ENCODE peak calls at places on chromosomes 5 and 9, in five cellular contexts. A, P, G, F and B are unnamed samples.

GRCh38 chr9:132514821-132515220 is 67.6 kb upstream of the BARHL1 start:
- DNase-seq in A (no peak), P (no peak), G (no peak), F (no peak), B (no peak)

GRCh38 chr5:52582313-52582712 is 205.4 kb upstream of the ITGA1 start:
- DNase-seq in A (no peak), P (no peak), G (no peak), F (no peak), B (no peak)

GRCh38 chr9:1918642-1919041 is 96.5 kb upstream of the SMARCA2 start:
- DNase-seq in A (no peak), P (no peak), G (no peak), F (no peak), B (no peak)

GRCh38 chr5:86613459-86613858 is 4.3 kb upstream of the COX7C start:
- DNase-seq in A (no peak), P (no peak), G (no peak), F (peak), B (peak)

GRCh38 chr5:170337055-170337454 is 39.5 kb upstream of the LCP2 start:
- DNase-seq in A (no peak), P (no peak), G (no peak), F (no peak), B (no peak)

GRCh38 chr5:96332535-96333396 is 100.3 kb downstream of the PCSK1 start:
- DNase-seq in A (no peak), P (no peak), G (no peak), F (no peak), B (no peak)

GRCh38 chr9:77891150-77891549 is 140.5 kb downstream of the GNAQ start:
- DNase-seq in A (no peak), P (no peak), G (no peak), F (no peak), B (no peak)

GRCh38 chr5:113205807-113206206 is 229.0 kb downstream of the TSSK1B start:
- DNase-seq in A (no peak), P (no peak), G (peak), F (no peak), B (no peak)

GRCh38 chr9:123724211-123724831 is 205.6 kb downstream of the DENND1A start:
- DNase-seq in A (no peak), P (peak), G (no peak), F (peak), B (peak)

GRCh38 chr5:102863764-102864560 is 108.9 kb downstream of the PAM start:
- DNase-seq in A (no peak), P (no peak), G (peak), F (peak), B (peak)

GRCh38 chr5:102866315-102866693 is 111.2 kb downstream of the PAM start:
- DNase-seq in A (no peak), P (no peak), G (no peak), F (peak), B (no peak)

GRCh38 chr5:102867999-102868662 is 113.0 kb downstream of the PAM start:
- DNase-seq in A (no peak), P (no peak), G (no peak), F (peak), B (peak)

GRCh38 chr5:102865171-102865509 is 110.0 kb downstream of the PAM start:
- DNase-seq in A (no peak), P (no peak), G (peak), F (peak), B (peak)

DNA sequence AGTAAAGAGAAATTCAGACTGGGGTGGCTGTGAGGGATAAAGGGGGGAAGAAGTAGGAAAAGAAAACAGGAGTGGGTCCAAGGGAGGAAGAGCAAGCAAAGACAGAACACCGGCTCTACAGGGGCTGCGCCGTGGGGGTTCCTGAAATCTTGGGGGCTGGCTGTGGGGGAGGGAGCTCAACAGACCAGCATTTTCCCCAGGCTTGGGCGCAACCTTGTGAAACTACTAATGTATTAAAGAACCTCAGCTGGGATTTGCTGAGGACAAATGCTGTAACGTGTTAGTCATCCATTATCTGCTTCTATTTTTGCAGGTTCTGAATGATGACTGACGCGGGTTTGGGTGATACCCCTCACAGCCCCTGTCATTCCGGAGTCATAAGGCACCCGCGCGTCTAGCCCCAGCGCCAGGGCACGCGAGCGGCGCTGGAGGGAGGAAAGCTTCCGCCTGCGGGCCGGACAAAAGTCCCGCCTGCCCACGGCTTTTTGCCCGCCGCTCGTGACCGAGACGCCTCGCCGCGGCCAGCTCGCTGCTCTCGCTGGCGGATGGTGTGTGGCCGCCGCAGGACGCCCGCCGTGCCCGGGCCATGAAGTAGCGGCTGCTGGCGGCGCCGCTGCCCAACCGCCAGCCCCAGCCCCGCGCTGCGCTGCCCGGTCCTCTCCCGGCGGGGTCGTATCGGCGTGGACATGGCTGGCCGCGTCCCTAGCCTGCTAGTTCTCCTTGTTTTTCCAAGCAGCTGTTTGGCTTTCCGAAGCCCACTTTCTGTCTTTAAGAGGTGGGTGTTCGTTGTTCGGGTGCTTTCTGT is 110.6 kb downstream of the PAM start:
- DNase-seq in A (no peak), P (no peak), G (peak), F (peak), B (peak)
- H3K9ac ChIP-seq in A (no peak), P (peak), G (peak), F (peak), B (peak)

GRCh38 chr5:156149203-156149602 is 177.8 kb upstream of the SGCD start:
- DNase-seq in A (no peak), P (no peak), G (no peak), F (peak), B (peak)
- H3K27ac ChIP-seq in A (no peak), P (no peak), G (no peak), F (peak), B (no peak)

GRCh38 chr5:79858097-79858723 is 132.9 kb downstream of the MTX3 start:
- DNase-seq in A (peak), P (peak), G (peak), F (peak), B (peak)
- H2AFZ ChIP-seq in A (no peak), P (peak), G (peak), F (peak), B (peak)

GRCh38 chr9:99235874-99236627 is 14.0 kb downstream of the SEC61B start:
- DNase-seq in A (peak), P (peak), G (no peak), F (no peak), B (no peak)

GRCh38 chr9:99237356-99237755 is 15.3 kb downstream of the SEC61B start:
- DNase-seq in A (no peak), P (no peak), G (no peak), F (no peak), B (no peak)

GRCh38 chr9:99234618-99235017 is 12.5 kb downstream of the SEC61B start:
- DNase-seq in A (no peak), P (no peak), G (no peak), F (no peak), B (no peak)

GRCh38 chr9:99238331-99238730 is 16.2 kb downstream of the SEC61B start:
- DNase-seq in A (no peak), P (no peak), G (no peak), F (no peak), B (no peak)

DNA sequence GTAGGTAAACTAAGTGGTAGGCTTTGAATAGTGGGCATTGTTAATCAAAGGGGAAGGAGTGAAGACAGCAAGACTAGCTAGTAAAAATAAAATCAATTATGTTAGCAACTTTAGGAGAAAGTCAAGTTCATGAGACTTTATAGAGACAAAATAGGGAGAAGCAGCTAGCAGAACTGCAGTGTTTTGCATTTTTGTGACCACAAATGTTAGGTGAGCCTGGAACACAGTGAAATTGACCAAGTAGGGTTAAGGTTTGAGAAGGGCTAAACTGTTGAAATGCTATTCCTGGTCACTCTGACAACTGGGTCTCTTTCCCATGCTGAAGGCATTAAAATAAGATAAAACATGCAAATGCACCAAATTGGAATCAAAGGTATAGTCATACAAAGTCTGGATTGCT is 13.0 kb downstream of the SEC61B start:
- DNase-seq in A (no peak), P (no peak), G (no peak), F (no peak), B (no peak)
- H3K9ac ChIP-seq in A (no peak), P (peak), G (no peak), F (no peak), B (no peak)

GRCh38 chr9:90972057-90972456 is 170.4 kb downstream of the SYK start:
- DNase-seq in A (no peak), P (peak), G (no peak), F (no peak), B (no peak)
- H3K27ac ChIP-seq in A (no peak), P (peak), G (no peak), F (no peak), B (no peak)